ENCODE peak calls at places on chromosomes 5 and 9, in seven cellular contexts. Z is trophoblast cell, E is IMR-90, I is neuronal stem cell, Q is mesendoderm, V is mesenchymal stem cell, X is H1. D is an unnamed sample.

GRCh38 chr9:128249914-128250838 is 25.6 kb downstream of the GOLGA2 start:
- DNase-seq in Q (peak; percentile 90), E (peak; percentile 33), I (peak; percentile 88), V (peak; percentile 65), Z (peak; percentile 72), X (peak; percentile 100), D (peak; percentile 96)

GRCh38 chr9:133164209-133164590 is 486 bp upstream of the GBGT1 start:
- DNase-seq in V (no peak), Q (no peak), Z (no peak), X (no peak), E (no peak), I (no peak), D (no peak)

GRCh38 chr5:116652196-116652729 is 77.6 kb upstream of the SEMA6A start:
- DNase-seq in Q (peak; percentile 90), V (peak; percentile 87), E (peak; percentile 68), X (peak; percentile 49), Z (peak; percentile 5), I (peak; percentile 64), D (peak; percentile 76)

GRCh38 chr5:38738898-38739743 is 106.7 kb upstream of the OSMR start:
- DNase-seq in Z (no peak), V (no peak), I (no peak), Q (no peak), E (no peak), X (no peak), D (no peak)

GRCh38 chr9:137764171-137764671 is 113.4 kb upstream of the CACNA1B start:
- DNase-seq in V (no peak), X (no peak), Z (no peak), E (no peak), I (no peak), Q (no peak), D (no peak)

GRCh38 chr9:131609116-131609830 is 64.0 kb downstream of the PRRT1B start:
- DNase-seq in Z (no peak), X (no peak), Q (peak; percentile 67), I (no peak), V (peak; percentile 68), E (peak; percentile 74), D (no peak)

GRCh38 chr5:61482980-61483379 is 150.9 kb downstream of the ZSWIM6 start:
- DNase-seq in V (no peak), E (no peak), X (no peak), I (no peak), Q (no peak), Z (no peak), D (no peak)

GRCh38 chr5:142655339-142656267 is 30.3 kb downstream of the FGF1 start:
- DNase-seq in I (peak; percentile 69), Z (peak; percentile 73), Q (peak; percentile 80), V (peak; percentile 74), X (peak; percentile 96), E (peak; percentile 74), D (peak; percentile 87)

GRCh38 chr9:136013524-136014034 is 52.4 kb upstream of the UBAC1 start:
- DNase-seq in Q (no peak), E (no peak), Z (no peak), V (no peak), X (no peak), I (no peak), D (no peak)

GRCh38 chr5:122105909-122106308 is 23.4 kb upstream of the ZNF474 start:
- DNase-seq in V (no peak), Z (no peak), Q (no peak), I (no peak), X (no peak), E (no peak), D (no peak)

GRCh38 chr5:130496215-130496614 is 592.0 kb downstream of the CHSY3 start:
- DNase-seq in I (no peak), E (no peak), Z (no peak), Q (no peak), X (no peak), V (no peak), D (no peak)

GRCh38 chr5:89315194-89315593 is 432.2 kb upstream of the MEF2C start:
- DNase-seq in Q (no peak), I (no peak), E (peak; percentile 8), Z (no peak), X (no peak), V (no peak), D (no peak)

GRCh38 chr5:9207820-9208418 is 338.0 kb downstream of the SEMA5A start:
- DNase-seq in E (peak; percentile 69), V (peak; percentile 74), Z (no peak), I (no peak), X (no peak), Q (peak; percentile 28), D (no peak)

GRCh38 chr5:124604419-124604818 is 142.0 kb downstream of the ZNF608 start:
- DNase-seq in V (no peak), Z (no peak), E (no peak), X (no peak), Q (no peak), I (no peak), D (no peak)

GRCh38 chr9:121626012-121626411 is 25.4 kb upstream of the DAB2IP start:
- DNase-seq in E (no peak), X (no peak), I (no peak), Z (no peak), V (no peak), Q (no peak), D (no peak)

GRCh38 chr5:60243713-60244112 is 350.2 kb upstream of the PDE4D start:
- DNase-seq in I (no peak), X (no peak), Q (no peak), V (no peak), E (no peak), Z (no peak), D (no peak)

GRCh38 chr9:115373000-115373709 is 255.2 kb upstream of the TNC start:
- DNase-seq in E (peak; percentile 98), Q (peak; percentile 82), X (no peak), V (peak; percentile 94), Z (peak; percentile 85), I (no peak), D (no peak)

GRCh38 chr9:122095010-122095767 is 2.1 kb upstream of the TTLL11 start:
- DNase-seq in E (peak; percentile 65), Z (peak; percentile 44), V (peak; percentile 73), Q (peak; percentile 80), I (peak; percentile 66), X (peak; percentile 74), D (peak; percentile 65)

GRCh38 chr5:9781275-9781674 is 151.1 kb upstream of the TAS2R1 start:
- DNase-seq in E (no peak), I (no peak), Z (no peak), V (no peak), Q (no peak), X (no peak), D (no peak)

GRCh38 chr9:129582865-129583264 is 38.0 kb downstream of the C9orf50 start:
- DNase-seq in I (no peak), Q (no peak), V (no peak), E (no peak), X (no peak), Z (no peak), D (no peak)

GRCh38 chr5:82911902-82912301 is 165.3 kb downstream of the TMEM167A start:
- DNase-seq in E (no peak), I (no peak), Z (no peak), X (no peak), V (no peak), Q (no peak), D (no peak)

GRCh38 chr9:113380869-113381378 is 4.1 kb upstream of the HDHD3 start:
- DNase-seq in X (no peak), E (no peak), Q (no peak), V (no peak), I (no peak), Z (no peak), D (no peak)

GRCh38 chr5:102628449-102629175 is 126.5 kb upstream of the PAM start:
- DNase-seq in X (no peak), V (peak; percentile 68), Q (no peak), Z (peak; percentile 14), I (no peak), E (peak; percentile 7), D (no peak)

GRCh38 chr9:124934290-124934689 is 6.6 kb downstream of the GOLGA1 start:
- DNase-seq in E (peak; percentile 73), I (no peak), V (peak; percentile 39), Q (no peak), Z (no peak), X (no peak), D (no peak)

GRCh38 chr9:110928604-110929003 is 109.7 kb downstream of the LPAR1 start:
- DNase-seq in Q (no peak), E (peak; percentile 61), Z (no peak), X (no peak), V (no peak), I (no peak), D (no peak)

GRCh38 chr5:175895701-175896102 is 24.3 kb downstream of the CPLX2 start:
- DNase-seq in V (no peak), X (no peak), Z (no peak), I (no peak), Q (peak; percentile 31), E (no peak), D (no peak)

GRCh38 chr5:130102375-130102774 is 198.1 kb downstream of the CHSY3 start:
- DNase-seq in E (no peak), Q (no peak), I (no peak), X (no peak), Z (no peak), V (no peak), D (no peak)

GRCh38 chr9:655875-656274 is 185.6 kb upstream of the DMRT1 start:
- DNase-seq in Q (peak; percentile 76), X (no peak), I (no peak), V (no peak), E (no peak), Z (no peak), D (no peak)

DNA sequence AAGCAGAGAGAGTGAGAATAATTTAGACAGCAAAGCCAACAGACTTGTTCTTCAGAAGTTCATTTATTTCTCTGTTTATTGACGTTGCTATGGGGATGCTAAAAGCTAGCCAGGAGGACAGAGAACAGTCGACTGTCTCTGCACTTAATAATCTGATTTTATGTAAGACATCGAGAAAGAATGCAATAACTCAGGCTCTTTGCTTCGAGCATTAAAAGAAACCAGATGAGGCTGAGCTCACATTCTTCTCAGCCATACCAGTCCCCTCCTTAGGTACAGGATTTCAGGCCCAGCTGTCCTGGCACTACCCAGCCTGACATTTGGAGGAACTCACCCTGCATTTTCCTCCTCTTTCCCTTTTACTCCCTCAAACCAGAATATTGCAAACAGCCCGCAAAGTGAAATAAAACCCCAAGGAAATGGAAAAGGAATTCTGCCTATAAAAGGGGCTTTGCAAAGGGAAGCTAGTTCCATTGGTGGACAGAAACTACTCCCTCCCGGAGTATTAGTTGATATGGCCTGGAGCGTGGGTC is 44.5 kb upstream of the DPYSL3 start:
- DNase-seq in E (peak; percentile 77), I (no peak), V (peak; percentile 95), Q (peak; percentile 37), Z (peak; percentile 19), X (no peak), D (no peak)
- H4K8ac ChIP-seq in E (peak overlapping the region; percentile 4), I (no peak overlapping the region), V (no peak overlapping the region), Q (no peak overlapping the region), Z (no peak overlapping the region), X (no peak overlapping the region), D (no peak overlapping the region)

GRCh38 chr5:56470007-56470406 is 236.9 kb upstream of the ANKRD55 start:
- DNase-seq in E (no peak), V (no peak), I (no peak), Q (no peak), X (no peak), Z (no peak), D (no peak)
- H2AK5ac ChIP-seq in E (no peak overlapping the region), V (peak overlapping the region; percentile 78), I (no peak overlapping the region), Q (no peak overlapping the region), X (no peak overlapping the region), Z (no peak overlapping the region), D (no peak overlapping the region)

GRCh38 chr9:78882501-78882900 is 585.6 kb downstream of the PSAT1 start:
- DNase-seq in X (no peak), V (no peak), Z (no peak), I (no peak), Q (no peak), E (no peak), D (no peak)
- H4K8ac ChIP-seq in X (no peak overlapping the region), V (no peak overlapping the region), Z (no peak overlapping the region), I (no peak overlapping the region), Q (no peak overlapping the region), E (peak overlapping the region; percentile 6), D (no peak overlapping the region)

GRCh38 chr9:81595887-81596558 is 93.3 kb downstream of the TLE1 start:
- DNase-seq in I (no peak), Z (no peak), Q (peak; percentile 75), E (no peak), X (peak; percentile 59), V (no peak), D (peak; percentile 80)
- H2AK5ac ChIP-seq in I (no peak overlapping the region), Z (no peak overlapping the region), Q (no peak overlapping the region), E (no peak overlapping the region), X (peak overlapping the region; percentile 18), V (no peak overlapping the region), D (no peak overlapping the region)